ENCODE peak calls at places on chromosomes 3 and 15, in six cellular contexts. B is brain microvascular endothelial cell, E is cardiac muscle cell, R is GM23338, F is pancreas, N is lower lobe of right lung. M is an unnamed sample.

GRCh38 chr3:141237701-141238521 is 6.3 kb downstream of the PXYLP1 start:
- DNase-seq in E (peak), N (peak), F (peak), R (no peak), B (no peak), M (no peak)

GRCh38 chr3:52182691-52183090 is 15.3 kb upstream of the ALAS1 start:
- DNase-seq in F (no peak), E (no peak), B (no peak), N (no peak), R (no peak), M (no peak)

GRCh38 chr15:48634934-48635333 is 10.6 kb downstream of the FBN1 start:
- DNase-seq in N (no peak), E (no peak), R (no peak), B (peak), F (no peak), M (no peak)

GRCh38 chr3:42012935-42013651 is 51.2 kb upstream of the ULK4 start:
- DNase-seq in F (peak), B (no peak), E (peak), N (peak), R (peak), M (no peak)

GRCh38 chr15:75570119-75570518 is 9.0 kb downstream of the PTPN9 start:
- DNase-seq in F (no peak), E (no peak), N (no peak), B (no peak), R (no peak), M (no peak)

GRCh38 chr15:75836953-75837321 is 6.3 kb upstream of the UBE2Q2 start:
- DNase-seq in E (no peak), R (no peak), B (peak), N (peak), F (no peak), M (peak)

GRCh38 chr15:25684521-25685215 is 178.5 kb downstream of the ATP10A start:
- DNase-seq in N (no peak), B (peak), E (no peak), R (no peak), F (no peak), M (no peak)

GRCh38 chr3:60746043-60746638 is 505.1 kb downstream of the FHIT start:
- DNase-seq in F (no peak), E (no peak), N (no peak), R (no peak), B (no peak), M (no peak)

GRCh38 chr15:88702983-88703382 is 64.2 kb downstream of the ISG20 start:
- DNase-seq in N (no peak), B (no peak), R (no peak), F (no peak), E (no peak), M (no peak)

GRCh38 chr3:11619946-11620652 is 23.6 kb downstream of the VGLL4 start:
- DNase-seq in N (no peak), E (no peak), B (no peak), F (no peak), R (no peak), M (no peak)

GRCh38 chr3:15241341-15241740 is 35.3 kb downstream of the CAPN7 start:
- DNase-seq in B (peak), F (no peak), E (peak), R (peak), N (no peak), M (no peak)

GRCh38 chr3:9727041-9727595 is 4.4 kb upstream of the BRPF1 start:
- DNase-seq in E (no peak), F (no peak), B (no peak), N (no peak), R (peak), M (no peak)

GRCh38 chr15:83559310-83559966 is 94.5 kb upstream of the ADAMTSL3 start:
- DNase-seq in B (peak), E (peak), N (no peak), F (no peak), R (peak), M (peak)

GRCh38 chr15:95439812-95440380 is 890.6 kb upstream of the NR2F2 start:
- DNase-seq in B (no peak), E (peak), R (no peak), F (no peak), N (no peak), M (no peak)

GRCh38 chr3:75951941-75952340 is 166.6 kb upstream of the ZNF717 start:
- DNase-seq in B (peak), R (no peak), N (no peak), E (no peak), F (no peak), M (no peak)

GRCh38 chr15:85327820-85328219 is 52.6 kb upstream of the AKAP13 start:
- DNase-seq in R (no peak), N (no peak), E (no peak), F (no peak), B (no peak), M (no peak)

GRCh38 chr3:33915796-33916589 is 117.6 kb downstream of the PDCD6IP start:
- DNase-seq in R (peak), N (no peak), B (no peak), F (no peak), E (peak), M (no peak)

GRCh38 chr15:86854186-86854585 is 774.5 kb downstream of the AGBL1 start:
- DNase-seq in N (no peak), F (no peak), R (no peak), E (no peak), B (no peak), M (no peak)

DNA sequence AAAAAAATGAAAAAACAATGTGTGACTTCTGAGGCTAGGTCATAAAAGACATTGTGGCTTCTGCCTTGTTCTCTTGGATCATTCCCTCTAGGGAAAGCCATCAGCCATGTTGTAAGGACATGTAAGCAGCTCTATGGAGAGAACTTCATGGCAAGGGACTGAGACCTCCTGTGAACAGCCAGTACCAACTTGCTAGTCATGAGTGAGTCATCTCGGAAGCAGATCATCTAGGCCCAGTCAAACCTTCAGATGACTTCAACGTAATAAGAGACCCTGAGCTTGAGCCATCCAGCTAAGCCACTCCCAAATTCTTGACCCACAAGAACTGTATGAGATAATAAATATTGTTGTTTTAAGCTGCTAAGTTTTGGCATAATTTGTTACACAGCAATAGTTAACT is 4.9 kb downstream of the MON1A start:
- DNase-seq in F (no peak), N (no peak), B (peak), R (no peak), E (no peak), M (no peak)
- H3K27ac ChIP-seq in F (no peak), N (no peak), B (peak), R (no peak), E (no peak), M (peak)

DNA sequence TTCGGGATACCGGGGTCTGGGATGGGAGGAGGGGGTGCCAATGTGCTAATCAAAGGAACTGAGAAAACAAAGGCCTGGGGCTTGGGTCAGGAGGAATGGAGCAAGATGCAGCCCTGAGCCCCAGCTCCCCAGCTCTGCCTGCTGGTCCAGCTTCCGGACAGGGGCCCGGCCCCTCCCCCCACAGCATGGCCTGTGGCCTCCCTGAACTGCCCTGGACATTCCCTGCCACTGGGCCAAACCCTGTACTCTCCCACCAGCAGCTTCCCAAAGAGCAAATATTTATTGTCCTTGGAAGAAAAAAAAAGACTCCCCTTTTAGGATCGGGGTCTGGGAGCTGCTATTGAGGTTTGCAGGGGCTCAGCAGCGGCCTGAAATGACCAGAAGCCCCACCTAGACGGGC is 5.7 kb upstream of the MYL3 start:
- DNase-seq in E (no peak), R (no peak), N (no peak), B (no peak), F (no peak), M (no peak)
- H3K27ac ChIP-seq in E (no peak), R (no peak), N (no peak), B (no peak), F (no peak), M (no peak)

DNA sequence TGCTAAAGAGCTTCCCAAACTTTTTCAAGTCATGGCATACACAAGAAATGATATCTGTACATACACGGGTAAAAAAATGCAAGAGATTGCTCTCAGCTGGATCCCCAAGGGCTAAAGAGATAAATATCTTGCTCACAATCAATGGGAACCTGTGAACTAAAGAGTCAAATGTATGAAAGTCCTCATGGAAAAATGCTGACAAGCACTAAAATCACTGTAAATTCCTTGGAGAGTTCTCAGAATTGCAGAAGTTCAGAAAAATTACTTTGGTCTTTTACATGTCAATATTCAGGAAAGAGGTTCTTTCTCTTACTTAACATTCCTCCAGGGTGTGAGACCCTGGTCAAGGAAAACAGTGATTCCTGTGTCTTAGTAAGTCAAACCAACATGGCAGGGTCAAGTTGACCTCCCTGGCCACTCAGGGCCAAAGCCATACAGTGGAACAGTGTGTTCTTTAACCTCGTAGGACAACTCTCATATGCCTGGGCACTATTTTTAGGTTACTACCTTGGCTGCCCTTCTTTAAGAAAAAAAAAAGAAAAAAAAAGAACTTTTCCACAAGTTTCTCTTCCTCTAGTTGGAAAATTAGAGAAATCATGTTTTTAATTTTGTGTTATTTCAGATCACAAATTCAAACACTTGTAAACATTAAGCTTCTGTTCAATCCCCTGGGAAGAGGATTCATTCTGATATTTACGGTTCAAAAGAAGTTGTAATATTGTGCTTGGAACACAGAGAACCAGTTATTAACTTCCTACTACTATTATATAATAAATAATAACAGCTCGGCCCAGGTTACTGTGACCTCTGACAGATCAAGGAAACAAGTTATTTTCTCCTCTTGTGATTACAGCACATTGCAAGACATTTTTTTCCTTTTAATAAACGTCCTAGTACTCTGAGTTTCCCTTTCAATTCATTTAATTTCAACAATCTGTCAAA is 12.5 kb downstream of the SSR3 start:
- DNase-seq in N (no peak), F (no peak), B (no peak), R (no peak), E (no peak), M (no peak)
- H3K27ac ChIP-seq in N (no peak), F (peak), B (no peak), R (peak), E (no peak), M (peak)

DNA sequence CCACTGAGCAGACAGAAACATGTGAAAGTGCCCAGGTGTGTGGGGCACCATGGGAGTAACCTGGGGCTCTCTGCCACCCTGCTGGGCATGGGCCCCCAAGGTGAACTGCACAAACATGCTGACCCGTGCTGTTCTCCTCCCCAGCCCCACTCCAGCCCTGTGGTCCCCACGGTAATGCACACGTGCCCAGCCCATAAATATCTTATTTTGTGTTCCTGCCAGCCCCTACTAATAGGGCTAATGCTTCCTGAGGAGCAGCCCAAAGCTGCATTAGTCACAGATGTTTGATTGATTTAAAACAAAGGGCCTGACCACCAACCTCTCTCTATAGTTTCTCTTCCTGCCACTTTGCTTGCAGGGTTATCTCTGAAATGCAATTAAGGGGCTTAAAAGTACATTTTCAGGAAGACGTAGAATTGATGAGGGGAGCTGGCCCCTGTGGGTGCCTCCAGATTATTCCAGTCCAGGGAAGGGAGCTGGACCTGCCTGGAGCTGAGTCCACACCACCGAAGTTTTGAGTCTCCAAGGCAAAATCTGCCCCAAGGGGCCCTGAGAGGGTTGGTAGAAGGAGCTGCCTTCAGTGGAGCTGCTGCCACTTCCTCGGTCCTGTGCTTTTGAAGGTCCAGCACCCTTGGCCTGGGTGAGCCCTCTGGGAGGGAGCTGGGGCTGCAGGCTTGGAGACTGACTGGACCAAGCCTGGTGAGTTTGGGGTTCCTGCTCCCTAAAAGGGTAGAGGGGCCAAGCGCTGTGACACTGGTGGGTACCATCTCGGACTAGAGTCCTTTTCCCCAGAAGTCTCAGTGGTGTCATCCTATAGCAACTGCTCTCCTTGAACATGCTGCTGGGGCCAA is 95.6 kb downstream of the ABHD5 start:
- DNase-seq in F (no peak), R (no peak), E (no peak), N (no peak), B (no peak), M (no peak)
- H3K27ac ChIP-seq in F (no peak), R (no peak), E (no peak), N (no peak), B (no peak), M (no peak)

M was measured in epithelial cell of prostate.